ENCODE peak calls at places on chromosomes 4 and X, in eight cellular contexts. R is glutamatergic neuron, W is right lobe of liver, C is neural crest cell, O is WERI-Rb-1, B is body of pancreas, A is lower leg skin, D is suprapubic skin. H is an unnamed sample.

GRCh38 chr4:39169426-39169825 is 12.9 kb upstream of the WDR19 start:
- DNase-seq in R (no peak), W (no peak), C (no peak), O (no peak), B (no peak), A (no peak), D (no peak), H (no peak)

GRCh38 chr4:150212927-150213326 is 134.7 kb downstream of the DCLK2 start:
- DNase-seq in R (no peak), W (no peak), C (no peak), O (no peak), B (peak), A (no peak), D (no peak), H (no peak)

GRCh38 chr4:114271031-114271430 is 291.6 kb upstream of the ARSJ start:
- DNase-seq in R (no peak), W (no peak), C (no peak), O (no peak), B (no peak), A (no peak), D (no peak), H (no peak)

GRCh38 chr4:20995015-20995414 is 294.8 kb downstream of the PACRGL start:
- DNase-seq in R (no peak), W (no peak), C (no peak), O (no peak), B (no peak), A (no peak), D (no peak), H (no peak)

GRCh38 chr4:8228319-8229250 is 29.5 kb downstream of the SH3TC1 start:
- DNase-seq in R (no peak), W (peak), C (no peak), O (peak), B (peak), A (peak), D (no peak), H (peak)

GRCh38 chr4:186651624-186652023 is 72.0 kb downstream of the FAT1 start:
- DNase-seq in R (no peak), W (peak), C (no peak), O (no peak), B (peak), A (no peak), D (no peak), H (no peak)

GRCh38 chrX:34655496-34656258 is 1.4 kb downstream of the TMEM47 start:
- DNase-seq in R (no peak), W (no peak), C (peak), O (no peak), B (no peak), A (no peak), D (no peak), H (no peak)

GRCh38 chrX:153878969-153879653 is 6.9 kb downstream of the L1CAM start:
- DNase-seq in R (peak), W (no peak), C (peak), O (peak), B (no peak), A (no peak), D (no peak), H (peak)

GRCh38 chrX:68588653-68589371 is 58.7 kb upstream of the STARD8 start:
- DNase-seq in R (no peak), W (no peak), C (no peak), O (no peak), B (no peak), A (no peak), D (no peak), H (no peak)

GRCh38 chr4:96347582-96347981 is 507.7 kb downstream of the PDHA2 start:
- DNase-seq in R (no peak), W (no peak), C (no peak), O (no peak), B (no peak), A (no peak), D (no peak), H (no peak)

GRCh38 chrX:139692506-139692849 is 15.5 kb downstream of the MCF2 start:
- DNase-seq in R (no peak), W (no peak), C (no peak), O (no peak), B (peak), A (no peak), D (no peak), H (no peak)

GRCh38 chr4:24137963-24138601 is 248.2 kb upstream of the PPARGC1A start:
- DNase-seq in R (no peak), W (peak), C (no peak), O (no peak), B (no peak), A (no peak), D (no peak), H (no peak)

GRCh38 chrX:110316351-110317078 is 1.4 kb downstream of the AMMECR1 start:
- DNase-seq in R (no peak), W (no peak), C (peak), O (no peak), B (no peak), A (no peak), D (no peak), H (no peak)

GRCh38 chr4:182560358-182560757 is 317.2 kb downstream of the TENM3 start:
- DNase-seq in R (no peak), W (no peak), C (peak), O (no peak), B (no peak), A (no peak), D (no peak), H (no peak)
- TF ChIP-seq CTCF in R (no peak), W (no peak), C (no peak), O (no peak), B (no peak), A (no peak), D (no peak), H (no peak)

GRCh38 chr4:11954093-11954492 is 525.4 kb upstream of the HS3ST1 start:
- DNase-seq in R (no peak), W (no peak), C (no peak), O (peak), B (no peak), A (no peak), D (no peak), H (no peak)
- TF ChIP-seq CTCF in R (peak), W (peak), C (peak), O (peak), B (no peak), A (no peak), D (no peak), H (no peak)

DNA sequence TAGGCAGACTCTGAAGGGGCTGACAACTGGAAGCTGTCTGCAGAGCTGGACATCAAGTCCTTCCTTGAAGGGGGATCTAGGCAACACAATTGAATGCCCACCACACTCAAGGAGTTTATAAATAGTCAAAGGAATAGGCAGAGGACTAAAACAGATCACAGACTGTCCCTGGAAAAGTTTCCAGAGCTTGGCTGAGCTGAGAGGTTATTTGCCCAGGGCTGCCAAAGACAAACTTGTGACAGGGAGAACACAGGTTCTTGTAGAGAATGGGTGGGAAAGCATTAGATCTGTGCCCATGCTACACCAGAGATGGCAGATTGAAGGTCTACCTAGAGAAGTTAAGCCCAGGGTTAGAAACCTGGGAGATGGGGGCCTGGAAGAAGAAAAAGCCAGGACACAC is 344.6 kb downstream of the MID1IP1 start:
- DNase-seq in R (no peak), W (no peak), C (no peak), O (no peak), B (no peak), A (no peak), D (no peak), H (no peak)
- TF ChIP-seq CTCF in R (no peak), W (no peak), C (no peak), O (no peak), B (no peak), A (no peak), D (no peak), H (no peak)

GRCh38 chrX:32678487-32678886 is 532.9 kb downstream of the DMD start:
- DNase-seq in R (no peak), W (no peak), C (no peak), O (no peak), B (no peak), A (no peak), D (no peak), H (no peak)

GRCh38 chrX:32673193-32673592 is 538.2 kb downstream of the DMD start:
- DNase-seq in R (no peak), W (no peak), C (no peak), O (no peak), B (no peak), A (no peak), D (no peak), H (no peak)
- TF ChIP-seq CTCF in R (no peak), W (peak), C (peak), O (no peak), B (no peak), A (no peak), D (no peak), H (no peak)

DNA sequence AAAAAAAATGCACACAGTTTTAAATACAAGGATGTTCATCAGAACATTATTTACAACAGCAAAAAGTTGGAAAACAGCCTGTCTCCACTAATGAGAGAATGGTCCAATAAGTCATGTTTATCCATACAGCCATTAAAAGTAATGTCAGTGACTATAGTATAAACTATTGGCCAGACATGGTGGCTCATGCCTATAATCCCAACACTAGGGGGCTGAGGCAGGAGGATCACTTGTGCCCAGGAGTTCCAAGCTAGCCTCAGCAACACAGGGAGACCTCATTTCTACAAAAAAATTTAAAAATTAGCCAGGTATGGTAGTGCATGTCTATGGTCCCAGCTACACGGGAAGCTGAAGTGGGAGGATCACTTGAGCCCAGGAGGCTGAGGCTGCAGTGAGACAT is 48.1 kb upstream of the IL13RA1 start:
- DNase-seq in R (no peak), W (no peak), C (no peak), O (no peak), B (no peak), A (no peak), D (no peak), H (no peak)
- TF ChIP-seq CTCF in R (no peak), W (no peak), C (no peak), O (no peak), B (no peak), A (no peak), D (no peak), H (no peak)

DNA sequence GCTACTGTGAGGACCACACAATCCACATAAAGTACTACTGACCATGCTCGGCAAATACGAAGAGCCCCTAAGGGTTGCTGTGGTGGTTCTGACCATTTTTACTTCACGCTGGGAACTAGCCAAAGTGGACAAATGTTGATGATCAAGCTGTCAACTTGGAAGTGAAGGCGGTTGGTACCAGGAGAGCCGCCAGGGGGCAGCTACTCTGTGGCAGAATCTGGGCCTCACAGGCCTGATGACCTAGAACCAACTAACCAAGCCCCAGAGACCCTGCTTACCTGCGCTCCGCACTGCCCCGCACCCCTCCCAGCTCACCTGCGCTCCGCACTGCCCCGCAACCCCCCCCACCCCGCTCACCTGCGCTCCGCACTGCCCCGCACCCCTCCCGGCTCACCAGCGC is 5.6 kb downstream of the GAK start:
- DNase-seq in R (peak), W (no peak), C (peak), O (peak), B (peak), A (peak), D (no peak), H (no peak)
- TF ChIP-seq CTCF in R (peak), W (no peak), C (peak), O (peak), B (peak), A (no peak), D (no peak), H (no peak)

GRCh38 chr4:184232975-184233374 is 15.3 kb upstream of the ENPP6 start:
- DNase-seq in R (no peak), W (no peak), C (no peak), O (no peak), B (no peak), A (no peak), D (no peak), H (no peak)

GRCh38 chr4:184235526-184235925 is 17.9 kb upstream of the ENPP6 start:
- DNase-seq in R (no peak), W (no peak), C (no peak), O (no peak), B (no peak), A (no peak), D (no peak), H (no peak)

GRCh38 chr4:184234155-184234554 is 16.5 kb upstream of the ENPP6 start:
- DNase-seq in R (no peak), W (no peak), C (no peak), O (no peak), B (no peak), A (no peak), D (no peak), H (no peak)

GRCh38 chr4:184237612-184238011 is 19.9 kb upstream of the ENPP6 start:
- DNase-seq in R (no peak), W (no peak), C (no peak), O (no peak), B (no peak), A (no peak), D (no peak), H (no peak)

GRCh38 chr4:184238072-184238743 is 20.5 kb upstream of the ENPP6 start:
- DNase-seq in R (no peak), W (no peak), C (no peak), O (no peak), B (no peak), A (no peak), D (no peak), H (no peak)
- TF ChIP-seq CTCF in R (no peak), W (no peak), C (no peak), O (no peak), B (no peak), A (no peak), D (no peak), H (no peak)

GRCh38 chr4:111806331-111806730 is 338.9 kb upstream of the FAM241A start:
- DNase-seq in R (peak), W (no peak), C (no peak), O (peak), B (peak), A (no peak), D (no peak), H (no peak)
- TF ChIP-seq CTCF in R (no peak), W (peak), C (peak), O (peak), B (no peak), A (no peak), D (no peak), H (no peak)

GRCh38 chrX:44101300-44101699 is 128.1 kb upstream of the NDP start:
- DNase-seq in R (no peak), W (no peak), C (no peak), O (no peak), B (no peak), A (no peak), D (no peak), H (no peak)

GRCh38 chrX:44104699-44105098 is 131.5 kb upstream of the NDP start:
- DNase-seq in R (no peak), W (no peak), C (no peak), O (no peak), B (no peak), A (no peak), D (no peak), H (no peak)

GRCh38 chrX:44106864-44107263 is 133.7 kb upstream of the NDP start:
- DNase-seq in R (no peak), W (no peak), C (no peak), O (no peak), B (no peak), A (no peak), D (no peak), H (no peak)

GRCh38 chrX:44105228-44105913 is 132.2 kb upstream of the NDP start:
- DNase-seq in R (no peak), W (no peak), C (no peak), O (peak), B (peak), A (no peak), D (no peak), H (no peak)
- TF ChIP-seq CTCF in R (no peak), W (no peak), C (no peak), O (no peak), B (no peak), A (no peak), D (no peak), H (no peak)

GRCh38 chr4:89914609-89915008 is 20.0 kb downstream of the MMRN1 start:
- DNase-seq in R (no peak), W (no peak), C (no peak), O (no peak), B (no peak), A (no peak), D (no peak), H (no peak)
- TF ChIP-seq CTCF in R (no peak), W (no peak), C (no peak), O (no peak), B (no peak), A (no peak), D (no peak), H (no peak)

H was measured in GM10248.